ENCODE peak calls at places on chromosomes 16 and 17, in four cellular contexts. D is body of pancreas, F is substantia nigra, R is K562. V is an unnamed sample.

GRCh38 chr17:44906010-44906646 is 6.9 kb upstream of the EFTUD2 start:
- DNase-seq in D (no peak), R (no peak), F (no peak), V (no peak)

GRCh38 chr17:50956750-50957523 is 90.8 kb upstream of the TOB1 start:
- DNase-seq in F (no peak), R (peak), D (peak), V (peak)

GRCh38 chr17:81253358-81254131 is 14.4 kb downstream of the NDUFAF8 start:
- DNase-seq in D (peak), R (peak), F (no peak), V (peak)

GRCh38 chr17:37848690-37849616 is 75.3 kb upstream of the TBC1D3K start:
- DNase-seq in F (no peak), R (peak), D (no peak), V (peak)

GRCh38 chr17:50693041-50693682 is 14.6 kb downstream of the ANKRD40 start:
- DNase-seq in R (no peak), D (no peak), F (no peak), V (no peak)

GRCh38 chr16:50050802-50051201 is 15.0 kb upstream of the HEATR3 start:
- DNase-seq in R (no peak), F (no peak), D (no peak), V (no peak)

GRCh38 chr17:80633197-80633596 is 88.6 kb downstream of the RPTOR start:
- DNase-seq in F (no peak), D (no peak), R (no peak), V (no peak)

GRCh38 chr16:28572659-28573510 is 19.2 kb downstream of the SGF29 start:
- DNase-seq in F (no peak), R (no peak), D (no peak), V (no peak)

GRCh38 chr16:56626685-56627084 is 1.1 kb downstream of the MT1E start:
- DNase-seq in F (no peak), R (no peak), D (peak), V (no peak)

GRCh38 chr17:61423967-61424649 is 24.5 kb downstream of the TBX2 start:
- DNase-seq in R (no peak), D (no peak), F (no peak), V (no peak)

GRCh38 chr17:19270347-19270950 is 33.3 kb downstream of the EPN2 start:
- DNase-seq in R (no peak), F (no peak), D (peak), V (no peak)

GRCh38 chr17:8865811-8866210 is 1.7 kb downstream of the PIK3R6 start:
- DNase-seq in R (no peak), D (no peak), F (no peak), V (no peak)

GRCh38 chr17:59963738-59964454 is 644 bp downstream of the RNFT1 start:
- DNase-seq in F (peak), D (peak), R (peak), V (peak)

GRCh38 chr16:54576776-54577175 is 290.2 kb upstream of the IRX3 start:
- DNase-seq in F (no peak), D (no peak), R (no peak), V (no peak)

GRCh38 chr17:15516150-15516549 is 47.1 kb downstream of the TVP23C start:
- DNase-seq in F (no peak), D (no peak), R (no peak), V (no peak)

GRCh38 chr17:51667722-51668083 is 407.4 kb downstream of the UTP18 start:
- DNase-seq in F (no peak), D (no peak), R (no peak), V (no peak)

GRCh38 chr17:28519236-28519635 is 13.1 kb downstream of the FOXN1 start:
- DNase-seq in F (no peak), R (no peak), D (no peak), V (no peak)

V was measured in Calu3.